ENCODE peak calls at places on chromosome 7, in four cellular contexts. V, R, N and J are unnamed samples.

GRCh38 chr7:147911224-147911623 is 679.3 kb upstream of the C7orf33 start:
- DNase-seq in V (no peak), R (peak), N (no peak), J (no peak)

GRCh38 chr7:95700917-95701316 is 71.4 kb upstream of the DYNC1I1 start:
- DNase-seq in V (no peak), R (no peak), N (no peak), J (no peak)

GRCh38 chr7:28126047-28127041 is 54.3 kb downstream of the JAZF1 start:
- DNase-seq in V (no peak), R (no peak), N (no peak), J (no peak)

GRCh38 chr7:143345428-143345900 is 17.0 kb downstream of the FAM131B start:
- DNase-seq in V (peak), R (peak), N (no peak), J (no peak)

GRCh38 chr7:30175171-30175570 is 40.4 kb downstream of the MTURN start:
- DNase-seq in V (no peak), R (no peak), N (no peak), J (no peak)

GRCh38 chr7:95436407-95436806 is 1.6 kb upstream of the PON2 start:
- DNase-seq in V (no peak), R (no peak), N (no peak), J (no peak)

GRCh38 chr7:118762451-118762850 is 537.9 kb downstream of the ANKRD7 start:
- DNase-seq in V (no peak), R (no peak), N (no peak), J (no peak)

GRCh38 chr7:101507791-101508252 is 121.3 kb downstream of the MYL10 start:
- DNase-seq in V (peak), R (peak), N (no peak), J (no peak)

GRCh38 chr7:121500659-121501058 is 104.6 kb upstream of the FAM3C start:
- DNase-seq in V (no peak), R (no peak), N (no peak), J (no peak)

GRCh38 chr7:32059289-32060045 is 10.7 kb downstream of the PDE1C start:
- DNase-seq in V (no peak), R (peak), N (no peak), J (no peak)

GRCh38 chr7:923108-924041 is 31.1 kb downstream of the ADAP1 start:
- DNase-seq in V (no peak), R (no peak), N (peak), J (peak)

GRCh38 chr7:158375034-158375433 is 212.6 kb downstream of the PTPRN2 start:
- DNase-seq in V (no peak), R (no peak), N (no peak), J (no peak)

GRCh38 chr7:92496876-92497275 is 19.1 kb upstream of the ERVW-1 start:
- DNase-seq in V (no peak), R (peak), N (no peak), J (no peak)

GRCh38 chr7:47415289-47416212 is 166.4 kb downstream of the TNS3 start:
- DNase-seq in V (no peak), R (no peak), N (peak), J (no peak)

GRCh38 chr7:123637203-123637602 is 18.5 kb upstream of the LMOD2 start:
- DNase-seq in V (no peak), R (no peak), N (no peak), J (no peak)

GRCh38 chr7:155585532-155585895 is 39.2 kb upstream of the CNPY1 start:
- DNase-seq in V (no peak), R (no peak), N (no peak), J (no peak)

GRCh38 chr7:521221-522070 is 1.8 kb upstream of the PDGFA start:
- DNase-seq in V (peak), R (peak), N (no peak), J (no peak)

GRCh38 chr7:22782616-22783232 is 39.9 kb downstream of the TOMM7 start:
- DNase-seq in V (peak), R (peak), N (peak), J (no peak)

GRCh38 chr7:19508124-19508523 is 200.7 kb downstream of the POLR1F start:
- DNase-seq in V (no peak), R (peak), N (no peak), J (no peak)

GRCh38 chr7:81845628-81846259 is 75.9 kb upstream of the HGF start:
- DNase-seq in V (no peak), R (peak), N (no peak), J (peak)